ENCODE peak calls at places on chromosomes 16 and 17, in five cellular contexts. One of them, this sample, is unnamed.

GRCh38 chr17:57091186-57091618 is 6.2 kb downstream of the AKAP1 start:
- DNase-seq in AG08395: no peak
- DNase-seq in spleen: no peak
- DNase-seq in ELF-1: no peak
- DNase-seq in stimulated activated CD4-positive, alpha-beta T cell treated with anti-CD3 and anti-CD28 coated beads, Interleukin-15, amount 100 ng/mL, for 1 hour: no peak
- DNase-seq in this sample: no peak

GRCh38 chr16:14186007-14186953 is 115.2 kb downstream of the MRTFB start:
- DNase-seq in spleen: no peak
- DNase-seq in ELF-1: peak
- DNase-seq in stimulated activated CD4-positive, alpha-beta T cell treated with anti-CD3 and anti-CD28 coated beads, Interleukin-15, amount 100 ng/mL, for 1 hour: no peak
- DNase-seq in AG08395: peak
- DNase-seq in this sample: peak

GRCh38 chr17:65627892-65628622 is 66.6 kb upstream of the AXIN2 start:
- DNase-seq in AG08395: peak
- DNase-seq in spleen: no peak
- DNase-seq in stimulated activated CD4-positive, alpha-beta T cell treated with anti-CD3 and anti-CD28 coated beads, Interleukin-15, amount 100 ng/mL, for 1 hour: no peak
- DNase-seq in ELF-1: no peak
- DNase-seq in this sample: no peak

GRCh38 chr17:66518108-66518507 is 215.7 kb downstream of the PRKCA start:
- DNase-seq in AG08395: no peak
- DNase-seq in stimulated activated CD4-positive, alpha-beta T cell treated with anti-CD3 and anti-CD28 coated beads, Interleukin-15, amount 100 ng/mL, for 1 hour: no peak
- DNase-seq in spleen: no peak
- DNase-seq in ELF-1: no peak
- DNase-seq in this sample: no peak

GRCh38 chr16:17266606-17267313 is 204.0 kb downstream of the XYLT1 start:
- DNase-seq in AG08395: no peak
- DNase-seq in ELF-1: no peak
- DNase-seq in spleen: no peak
- DNase-seq in stimulated activated CD4-positive, alpha-beta T cell treated with anti-CD3 and anti-CD28 coated beads, Interleukin-15, amount 100 ng/mL, for 1 hour: no peak
- DNase-seq in this sample: no peak

GRCh38 chr17:5715478-5715877 is 131.2 kb upstream of the NLRP1 start:
- DNase-seq in ELF-1: no peak
- DNase-seq in stimulated activated CD4-positive, alpha-beta T cell treated with anti-CD3 and anti-CD28 coated beads, Interleukin-15, amount 100 ng/mL, for 1 hour: no peak
- DNase-seq in AG08395: no peak
- DNase-seq in spleen: no peak
- DNase-seq in this sample: no peak

GRCh38 chr17:62085511-62086408 is 20.7 kb upstream of the MED13 start:
- DNase-seq in stimulated activated CD4-positive, alpha-beta T cell treated with anti-CD3 and anti-CD28 coated beads, Interleukin-15, amount 100 ng/mL, for 1 hour: no peak
- DNase-seq in ELF-1: no peak
- DNase-seq in spleen: no peak
- DNase-seq in AG08395: peak
- DNase-seq in this sample: no peak

GRCh38 chr16:69243479-69243878 is 56.5 kb downstream of the SNTB2 start:
- DNase-seq in stimulated activated CD4-positive, alpha-beta T cell treated with anti-CD3 and anti-CD28 coated beads, Interleukin-15, amount 100 ng/mL, for 1 hour: no peak
- DNase-seq in spleen: no peak
- DNase-seq in ELF-1: no peak
- DNase-seq in AG08395: peak
- DNase-seq in this sample: no peak

GRCh38 chr16:81650982-81651562 is 128.0 kb upstream of the PLCG2 start:
- DNase-seq in AG08395: no peak
- DNase-seq in stimulated activated CD4-positive, alpha-beta T cell treated with anti-CD3 and anti-CD28 coated beads, Interleukin-15, amount 100 ng/mL, for 1 hour: no peak
- DNase-seq in spleen: no peak
- DNase-seq in ELF-1: peak
- DNase-seq in this sample: no peak

GRCh38 chr16:24493859-24494258 is 45.5 kb upstream of the RBBP6 start:
- DNase-seq in ELF-1: peak
- DNase-seq in stimulated activated CD4-positive, alpha-beta T cell treated with anti-CD3 and anti-CD28 coated beads, Interleukin-15, amount 100 ng/mL, for 1 hour: no peak
- DNase-seq in spleen: no peak
- DNase-seq in AG08395: no peak
- DNase-seq in this sample: no peak

GRCh38 chr17:58172369-58173071 is 5.7 kb downstream of the OR4D2 start:
- DNase-seq in ELF-1: peak
- DNase-seq in AG08395: peak
- DNase-seq in stimulated activated CD4-positive, alpha-beta T cell treated with anti-CD3 and anti-CD28 coated beads, Interleukin-15, amount 100 ng/mL, for 1 hour: no peak
- DNase-seq in spleen: no peak
- DNase-seq in this sample: peak

GRCh38 chr16:55142405-55142804 is 181.6 kb upstream of the IRX6 start:
- DNase-seq in AG08395: no peak
- DNase-seq in spleen: no peak
- DNase-seq in ELF-1: no peak
- DNase-seq in stimulated activated CD4-positive, alpha-beta T cell treated with anti-CD3 and anti-CD28 coated beads, Interleukin-15, amount 100 ng/mL, for 1 hour: no peak
- DNase-seq in this sample: no peak

GRCh38 chr17:82929676-82930042 is 89.8 kb upstream of the ZNF750 start:
- DNase-seq in spleen: no peak
- DNase-seq in stimulated activated CD4-positive, alpha-beta T cell treated with anti-CD3 and anti-CD28 coated beads, Interleukin-15, amount 100 ng/mL, for 1 hour: no peak
- DNase-seq in ELF-1: no peak
- DNase-seq in AG08395: no peak
- DNase-seq in this sample: no peak

GRCh38 chr17:59454633-59455105 is 110.7 kb upstream of the DHX40 start:
- DNase-seq in ELF-1: no peak
- DNase-seq in AG08395: no peak
- DNase-seq in stimulated activated CD4-positive, alpha-beta T cell treated with anti-CD3 and anti-CD28 coated beads, Interleukin-15, amount 100 ng/mL, for 1 hour: no peak
- DNase-seq in spleen: no peak
- DNase-seq in this sample: no peak

GRCh38 chr16:85329059-85329812 is 217.0 kb upstream of the CIBAR2 start:
- DNase-seq in stimulated activated CD4-positive, alpha-beta T cell treated with anti-CD3 and anti-CD28 coated beads, Interleukin-15, amount 100 ng/mL, for 1 hour: no peak
- DNase-seq in ELF-1: peak
- DNase-seq in AG08395: no peak
- DNase-seq in spleen: no peak
- DNase-seq in this sample: no peak

GRCh38 chr16:49490321-49490705 is 116.7 kb downstream of the C16orf78 start:
- DNase-seq in stimulated activated CD4-positive, alpha-beta T cell treated with anti-CD3 and anti-CD28 coated beads, Interleukin-15, amount 100 ng/mL, for 1 hour: no peak
- DNase-seq in AG08395: no peak
- DNase-seq in spleen: peak
- DNase-seq in ELF-1: no peak
- DNase-seq in this sample: no peak

GRCh38 chr17:82502207-82502606 is 17.3 kb upstream of the FOXK2 start:
- DNase-seq in stimulated activated CD4-positive, alpha-beta T cell treated with anti-CD3 and anti-CD28 coated beads, Interleukin-15, amount 100 ng/mL, for 1 hour: no peak
- DNase-seq in ELF-1: no peak
- DNase-seq in spleen: no peak
- DNase-seq in AG08395: peak
- DNase-seq in this sample: no peak

GRCh38 chr17:38970804-38971203 is 3.6 kb upstream of the FBXO47 start:
- DNase-seq in ELF-1: no peak
- DNase-seq in stimulated activated CD4-positive, alpha-beta T cell treated with anti-CD3 and anti-CD28 coated beads, Interleukin-15, amount 100 ng/mL, for 1 hour: no peak
- DNase-seq in AG08395: no peak
- DNase-seq in spleen: no peak
- DNase-seq in this sample: no peak

GRCh38 chr16:82995927-82996441 is 369.2 kb downstream of the CDH13 start:
- DNase-seq in ELF-1: no peak
- DNase-seq in AG08395: peak
- DNase-seq in spleen: no peak
- DNase-seq in stimulated activated CD4-positive, alpha-beta T cell treated with anti-CD3 and anti-CD28 coated beads, Interleukin-15, amount 100 ng/mL, for 1 hour: no peak
- DNase-seq in this sample: no peak

GRCh38 chr17:62109378-62109902 is 44.4 kb upstream of the MED13 start:
- DNase-seq in ELF-1: peak
- DNase-seq in AG08395: peak
- DNase-seq in spleen: peak
- DNase-seq in stimulated activated CD4-positive, alpha-beta T cell treated with anti-CD3 and anti-CD28 coated beads, Interleukin-15, amount 100 ng/mL, for 1 hour: no peak
- DNase-seq in this sample: peak

GRCh38 chr16:71226229-71227141 is 4.0 kb downstream of the HYDIN start:
- DNase-seq in spleen: no peak
- DNase-seq in ELF-1: no peak
- DNase-seq in AG08395: no peak
- DNase-seq in stimulated activated CD4-positive, alpha-beta T cell treated with anti-CD3 and anti-CD28 coated beads, Interleukin-15, amount 100 ng/mL, for 1 hour: no peak
- DNase-seq in this sample: no peak

GRCh38 chr16:21125191-21125590 is 25.5 kb downstream of the DNAH3 start:
- DNase-seq in spleen: no peak
- DNase-seq in ELF-1: no peak
- DNase-seq in AG08395: no peak
- DNase-seq in stimulated activated CD4-positive, alpha-beta T cell treated with anti-CD3 and anti-CD28 coated beads, Interleukin-15, amount 100 ng/mL, for 1 hour: no peak
- DNase-seq in this sample: no peak

GRCh38 chr16:64455275-64455674 is 666.6 kb downstream of the CDH11 start:
- DNase-seq in AG08395: peak
- DNase-seq in spleen: no peak
- DNase-seq in ELF-1: no peak
- DNase-seq in stimulated activated CD4-positive, alpha-beta T cell treated with anti-CD3 and anti-CD28 coated beads, Interleukin-15, amount 100 ng/mL, for 1 hour: no peak
- DNase-seq in this sample: no peak

GRCh38 chr17:13995856-13996635 is 73.3 kb upstream of the COX10 start:
- DNase-seq in AG08395: peak
- DNase-seq in stimulated activated CD4-positive, alpha-beta T cell treated with anti-CD3 and anti-CD28 coated beads, Interleukin-15, amount 100 ng/mL, for 1 hour: no peak
- DNase-seq in spleen: no peak
- DNase-seq in ELF-1: no peak
- DNase-seq in this sample: no peak

GRCh38 chr17:81869221-81870154 is 1.6 kb downstream of the ARHGDIA start:
- DNase-seq in stimulated activated CD4-positive, alpha-beta T cell treated with anti-CD3 and anti-CD28 coated beads, Interleukin-15, amount 100 ng/mL, for 1 hour: peak
- DNase-seq in spleen: peak
- DNase-seq in ELF-1: peak
- DNase-seq in AG08395: no peak
- DNase-seq in this sample: no peak

GRCh38 chr17:57569860-57570259 is 175.2 kb downstream of the CCDC182 start:
- DNase-seq in stimulated activated CD4-positive, alpha-beta T cell treated with anti-CD3 and anti-CD28 coated beads, Interleukin-15, amount 100 ng/mL, for 1 hour: no peak
- DNase-seq in AG08395: no peak
- DNase-seq in ELF-1: no peak
- DNase-seq in spleen: no peak
- DNase-seq in this sample: no peak

GRCh38 chr16:4377573-4378146 is 6.0 kb downstream of the VASN start:
- DNase-seq in AG08395: no peak
- DNase-seq in spleen: no peak
- DNase-seq in ELF-1: peak
- DNase-seq in stimulated activated CD4-positive, alpha-beta T cell treated with anti-CD3 and anti-CD28 coated beads, Interleukin-15, amount 100 ng/mL, for 1 hour: no peak
- DNase-seq in this sample: no peak

GRCh38 chr17:45148183-45149036 is at the start of gene HEXIM1:
- DNase-seq in AG08395: peak
- DNase-seq in stimulated activated CD4-positive, alpha-beta T cell treated with anti-CD3 and anti-CD28 coated beads, Interleukin-15, amount 100 ng/mL, for 1 hour: peak
- DNase-seq in ELF-1: peak
- DNase-seq in spleen: peak
- DNase-seq in this sample: peak

GRCh38 chr16:57497121-57497520 is 10.8 kb upstream of the DOK4 start:
- DNase-seq in ELF-1: no peak
- DNase-seq in stimulated activated CD4-positive, alpha-beta T cell treated with anti-CD3 and anti-CD28 coated beads, Interleukin-15, amount 100 ng/mL, for 1 hour: no peak
- DNase-seq in AG08395: no peak
- DNase-seq in spleen: peak
- DNase-seq in this sample: no peak

GRCh38 chr16:1193143-1193824 is 31.8 kb downstream of the TPSG1 start:
- DNase-seq in spleen: no peak
- DNase-seq in stimulated activated CD4-positive, alpha-beta T cell treated with anti-CD3 and anti-CD28 coated beads, Interleukin-15, amount 100 ng/mL, for 1 hour: no peak
- DNase-seq in ELF-1: peak
- DNase-seq in AG08395: no peak
- DNase-seq in this sample: no peak

GRCh38 chr16:79795556-79795955 is 195.0 kb upstream of the MAF start:
- DNase-seq in stimulated activated CD4-positive, alpha-beta T cell treated with anti-CD3 and anti-CD28 coated beads, Interleukin-15, amount 100 ng/mL, for 1 hour: no peak
- DNase-seq in spleen: no peak
- DNase-seq in ELF-1: no peak
- DNase-seq in AG08395: no peak
- DNase-seq in this sample: no peak

GRCh38 chr17:15171433-15172047 is 93.6 kb downstream of the PMP22 start:
- DNase-seq in ELF-1: peak
- DNase-seq in stimulated activated CD4-positive, alpha-beta T cell treated with anti-CD3 and anti-CD28 coated beads, Interleukin-15, amount 100 ng/mL, for 1 hour: no peak
- DNase-seq in AG08395: peak
- DNase-seq in spleen: peak
- DNase-seq in this sample: no peak

GRCh38 chr16:1014771-1015495 is 33.4 kb downstream of the SOX8 start:
- DNase-seq in spleen: no peak
- DNase-seq in ELF-1: peak
- DNase-seq in AG08395: no peak
- DNase-seq in stimulated activated CD4-positive, alpha-beta T cell treated with anti-CD3 and anti-CD28 coated beads, Interleukin-15, amount 100 ng/mL, for 1 hour: no peak
- DNase-seq in this sample: no peak

GRCh38 chr16:3655030-3655790 is 719 bp downstream of the DNASE1 start:
- DNase-seq in spleen: peak
- DNase-seq in AG08395: no peak
- DNase-seq in stimulated activated CD4-positive, alpha-beta T cell treated with anti-CD3 and anti-CD28 coated beads, Interleukin-15, amount 100 ng/mL, for 1 hour: no peak
- DNase-seq in ELF-1: no peak
- DNase-seq in this sample: no peak

GRCh38 chr16:81975637-81976036 is 35.6 kb downstream of the SDR42E1 start:
- DNase-seq in AG08395: no peak
- DNase-seq in ELF-1: no peak
- DNase-seq in stimulated activated CD4-positive, alpha-beta T cell treated with anti-CD3 and anti-CD28 coated beads, Interleukin-15, amount 100 ng/mL, for 1 hour: no peak
- DNase-seq in spleen: no peak
- DNase-seq in this sample: no peak

GRCh38 chr17:40355123-40355803 is 9.3 kb downstream of the GJD3 start:
- DNase-seq in spleen: peak
- DNase-seq in stimulated activated CD4-positive, alpha-beta T cell treated with anti-CD3 and anti-CD28 coated beads, Interleukin-15, amount 100 ng/mL, for 1 hour: peak
- DNase-seq in ELF-1: peak
- DNase-seq in AG08395: peak
- DNase-seq in this sample: peak

GRCh38 chr16:72836181-72836580 is 211.7 kb downstream of the ZFHX3 start:
- DNase-seq in spleen: no peak
- DNase-seq in stimulated activated CD4-positive, alpha-beta T cell treated with anti-CD3 and anti-CD28 coated beads, Interleukin-15, amount 100 ng/mL, for 1 hour: no peak
- DNase-seq in AG08395: no peak
- DNase-seq in ELF-1: no peak
- DNase-seq in this sample: no peak

GRCh38 chr16:47320546-47321315 is 140.1 kb downstream of the ITFG1 start:
- DNase-seq in ELF-1: no peak
- DNase-seq in AG08395: peak
- DNase-seq in spleen: no peak
- DNase-seq in stimulated activated CD4-positive, alpha-beta T cell treated with anti-CD3 and anti-CD28 coated beads, Interleukin-15, amount 100 ng/mL, for 1 hour: no peak
- DNase-seq in this sample: no peak

GRCh38 chr17:72985882-72986720 is 106.4 kb downstream of the SLC39A11 start:
- DNase-seq in ELF-1: peak
- DNase-seq in AG08395: peak
- DNase-seq in stimulated activated CD4-positive, alpha-beta T cell treated with anti-CD3 and anti-CD28 coated beads, Interleukin-15, amount 100 ng/mL, for 1 hour: no peak
- DNase-seq in spleen: peak
- DNase-seq in this sample: peak

GRCh38 chr16:10896165-10896564 is 19.2 kb downstream of the CIITA start:
- DNase-seq in stimulated activated CD4-positive, alpha-beta T cell treated with anti-CD3 and anti-CD28 coated beads, Interleukin-15, amount 100 ng/mL, for 1 hour: no peak
- DNase-seq in AG08395: no peak
- DNase-seq in spleen: no peak
- DNase-seq in ELF-1: no peak
- DNase-seq in this sample: no peak